ENCODE peak calls at places on chromosome 9, in six cellular contexts. H, Z, V, C, T and U are unnamed samples.

GRCh38 chr9:88005146-88005750 is 30.9 kb upstream of the CDK20 start:
- DNase-seq in H (no peak), Z (no peak), V (no peak), C (no peak), T (no peak), U (peak)

GRCh38 chr9:87292449-87293191 is 205.0 kb upstream of the DAPK1 start:
- DNase-seq in H (no peak), Z (no peak), V (no peak), C (no peak), T (no peak), U (peak)

GRCh38 chr9:122217640-122218039 is 11.1 kb downstream of the LHX6 start:
- DNase-seq in H (no peak), Z (peak), V (no peak), C (no peak), T (no peak), U (no peak)

GRCh38 chr9:110078626-110079025 is 129.3 kb downstream of the C9orf152 start:
- DNase-seq in H (no peak), Z (no peak), V (no peak), C (no peak), T (no peak), U (no peak)

GRCh38 chr9:83965350-83966208 is 14.4 kb downstream of the HNRNPK start:
- DNase-seq in H (peak), Z (peak), V (no peak), C (no peak), T (no peak), U (peak)

GRCh38 chr9:137487454-137488329 is 28.6 kb upstream of the NSMF start:
- DNase-seq in H (no peak), Z (no peak), V (peak), C (no peak), T (no peak), U (peak)

GRCh38 chr9:136821333-136822031 is 13.7 kb downstream of the RABL6 start:
- DNase-seq in H (no peak), Z (no peak), V (no peak), C (no peak), T (no peak), U (peak)

GRCh38 chr9:10704720-10705119 is 91.9 kb upstream of the PTPRD start:
- DNase-seq in H (no peak), Z (no peak), V (no peak), C (no peak), T (no peak), U (no peak)

GRCh38 chr9:109903515-109904138 is 123.6 kb downstream of the PALM2AKAP2 start:
- DNase-seq in H (no peak), Z (peak), V (no peak), C (peak), T (peak), U (peak)

GRCh38 chr9:136107155-136107952 is 11.3 kb downstream of the TMEM250 start:
- DNase-seq in H (no peak), Z (no peak), V (no peak), C (no peak), T (no peak), U (no peak)

GRCh38 chr9:88007291-88007650 is 32.9 kb upstream of the CDK20 start:
- DNase-seq in H (no peak), Z (peak), V (no peak), C (no peak), T (no peak), U (no peak)

GRCh38 chr9:26880262-26880661 is 12.3 kb downstream of the CAAP1 start:
- DNase-seq in H (no peak), Z (no peak), V (no peak), C (no peak), T (no peak), U (no peak)

GRCh38 chr9:134551657-134552348 is 89.8 kb upstream of the COL5A1 start:
- DNase-seq in H (peak), Z (peak), V (peak), C (peak), T (peak), U (peak)

GRCh38 chr9:33852216-33852826 is 35.4 kb downstream of the UBE2R2 start:
- DNase-seq in H (no peak), Z (peak), V (peak), C (peak), T (peak), U (peak)

GRCh38 chr9:21455320-21455719 is 15.1 kb downstream of the IFNA1 start:
- DNase-seq in H (no peak), Z (peak), V (no peak), C (peak), T (no peak), U (peak)

GRCh38 chr9:96031366-96031824 is 155.9 kb downstream of the ERCC6L2 start:
- DNase-seq in H (peak), Z (no peak), V (peak), C (peak), T (no peak), U (no peak)

GRCh38 chr9:2242778-2243395 is 227.7 kb downstream of the SMARCA2 start:
- DNase-seq in H (no peak), Z (no peak), V (no peak), C (no peak), T (no peak), U (peak)

GRCh38 chr9:77647659-77648457 is at the start of gene GNA14:
- DNase-seq in H (peak), Z (no peak), V (peak), C (no peak), T (no peak), U (peak)

GRCh38 chr9:347667-348292 is 133.1 kb downstream of the DOCK8 start:
- DNase-seq in H (no peak), Z (peak), V (no peak), C (peak), T (peak), U (peak)

GRCh38 chr9:88310310-88310980 is 77.8 kb upstream of the SPIN1 start:
- DNase-seq in H (no peak), Z (peak), V (no peak), C (no peak), T (no peak), U (peak)

GRCh38 chr9:107648153-107648716 is 158.7 kb upstream of the KLF4 start:
- DNase-seq in H (no peak), Z (no peak), V (no peak), C (peak), T (no peak), U (no peak)

GRCh38 chr9:92607773-92608172 is 62.2 kb downstream of the IPPK start:
- DNase-seq in H (peak), Z (no peak), V (no peak), C (peak), T (peak), U (peak)

GRCh38 chr9:134570726-134571325 is 70.8 kb upstream of the COL5A1 start:
- DNase-seq in H (peak), Z (peak), V (peak), C (no peak), T (no peak), U (no peak)

GRCh38 chr9:10855847-10856246 is 243.0 kb upstream of the PTPRD start:
- DNase-seq in H (no peak), Z (peak), V (no peak), C (no peak), T (no peak), U (peak)

GRCh38 chr9:98164912-98165311 is 27.5 kb downstream of the CORO2A start:
- DNase-seq in H (no peak), Z (no peak), V (no peak), C (no peak), T (no peak), U (peak)

GRCh38 chr9:130215341-130216119 is 43.3 kb downstream of the NCS1 start:
- DNase-seq in H (no peak), Z (peak), V (no peak), C (no peak), T (no peak), U (peak)

GRCh38 chr9:7237473-7238243 is 479.9 kb downstream of the KDM4C start:
- DNase-seq in H (no peak), Z (peak), V (no peak), C (no peak), T (no peak), U (peak)